ENCODE peak calls at places on chromosome 13, in eight cellular contexts. M is stimulated activated CD4-positive, alpha-beta T cell treated with anti-CD3 and anti-CD28 coated beads, Interleukin-1b, Interleukin-23, amount 100 ng/mL, for 24 hours; G is amygdala; F is WTC11; E is HAP-1; H is GM23338; Q is left ventricle myocardium superior; J is GM12865. Z is an unnamed sample.

GRCh38 chr13:46321494-46322225 is 65.4 kb downstream of the RUBCNL start:
- DNase-seq in G (no peak), Q (peak; percentile 61), M (peak; percentile 48), J (peak; percentile 77), H (peak; percentile 68), F (peak; percentile 55), E (peak; percentile 42), Z (peak; percentile 59)

GRCh38 chr13:20360835-20361412 is 128.8 kb upstream of the GJB6 start:
- DNase-seq in F (no peak), J (no peak), Q (no peak), G (no peak), H (no peak), M (no peak), E (no peak), Z (no peak)

GRCh38 chr13:80054806-80055205 is 286.1 kb downstream of the SPRY2 start:
- DNase-seq in Q (no peak), J (no peak), H (no peak), F (no peak), G (no peak), E (no peak), M (no peak), Z (no peak)

GRCh38 chr13:76754414-76754813 is 131.8 kb downstream of the KCTD12 start:
- DNase-seq in G (no peak), F (no peak), M (no peak), Q (no peak), H (no peak), J (no peak), E (no peak), Z (no peak)

GRCh38 chr13:101917475-101917810 is 465.0 kb downstream of the ITGBL1 start:
- DNase-seq in J (no peak), F (peak; percentile 36), H (peak; percentile 61), E (no peak), Q (no peak), G (no peak), M (no peak), Z (no peak)

GRCh38 chr13:111664696-111665095 is 344.3 kb downstream of the TEX29 start:
- DNase-seq in G (no peak), H (no peak), J (no peak), Q (no peak), E (no peak), F (no peak), M (no peak), Z (no peak)

GRCh38 chr13:26965976-26966375 is 205.4 kb upstream of the GPR12 start:
- DNase-seq in E (no peak), G (no peak), F (no peak), Q (peak; percentile 83), H (no peak), M (no peak), J (no peak), Z (no peak)

GRCh38 chr13:110702591-110703526 is 3.1 kb downstream of the CARS2 start:
- DNase-seq in Q (no peak), M (no peak), G (no peak), F (no peak), E (no peak), J (no peak), H (no peak), Z (no peak)

GRCh38 chr13:26910754-26911465 is 150.3 kb upstream of the GPR12 start:
- DNase-seq in J (no peak), E (no peak), Q (no peak), H (no peak), M (no peak), G (no peak), F (no peak), Z (no peak)

GRCh38 chr13:112184851-112185371 is 118.0 kb downstream of the SOX1 start:
- DNase-seq in F (no peak), J (no peak), M (no peak), G (no peak), E (no peak), H (no peak), Q (no peak), Z (no peak)

GRCh38 chr13:33870046-33870668 is 52.2 kb downstream of the RFC3 start:
- DNase-seq in F (no peak), E (no peak), M (no peak), J (no peak), G (no peak), Q (no peak), H (no peak), Z (no peak)

GRCh38 chr13:110705826-110706569 is at the start of gene CARS2:
- DNase-seq in Q (peak; percentile 97), H (peak; percentile 97), M (peak; percentile 90), F (peak; percentile 95), G (peak; percentile 79), J (peak; percentile 98), E (peak; percentile 93), Z (peak; percentile 94)

GRCh38 chr13:34720618-34721017 is 221.5 kb upstream of the NBEA start:
- DNase-seq in F (no peak), H (no peak), M (no peak), J (no peak), E (no peak), G (no peak), Q (no peak), Z (peak; percentile 43)

GRCh38 chr13:33229446-33230177 is 55.9 kb downstream of the STARD13 start:
- DNase-seq in Q (peak; percentile 59), H (no peak), F (no peak), G (peak; percentile 67), M (no peak), E (no peak), J (no peak), Z (no peak)

GRCh38 chr13:110565296-110565695 is 3.8 kb upstream of the RAB20 start:
- DNase-seq in H (peak; percentile 74), F (no peak), G (no peak), E (no peak), J (no peak), Q (no peak), M (no peak), Z (peak; percentile 64)

GRCh38 chr13:30843548-30843947 is 62.5 kb upstream of the MEDAG start:
- DNase-seq in E (no peak), H (no peak), F (no peak), Q (no peak), G (no peak), M (no peak), J (no peak), Z (no peak)

GRCh38 chr13:71254384-71254783 is 612.6 kb downstream of the DACH1 start:
- DNase-seq in Q (no peak), E (no peak), G (no peak), M (no peak), J (no peak), H (peak; percentile 59), F (no peak), Z (peak; percentile 38)

GRCh38 chr13:36997716-36998427 is 1.3 kb downstream of the ALG5 start:
- DNase-seq in F (no peak), J (no peak), M (no peak), H (no peak), Q (no peak), G (no peak), E (no peak), Z (no peak)

GRCh38 chr13:82713681-82714405 is 1168.4 kb downstream of the SLITRK1 start:
- DNase-seq in H (no peak), E (no peak), F (no peak), Q (no peak), G (no peak), J (no peak), M (no peak), Z (peak; percentile 28)

GRCh38 chr13:112740502-112741131 is 50.8 kb downstream of the ATP11A start:
- DNase-seq in H (no peak), G (no peak), E (no peak), M (no peak), Q (peak; percentile 87), J (no peak), F (no peak), Z (no peak)

GRCh38 chr13:32037471-32037870 is 5.9 kb downstream of the FRY start:
- DNase-seq in H (no peak), Q (no peak), F (no peak), G (no peak), M (no peak), J (no peak), E (no peak), Z (no peak)

GRCh38 chr13:31835932-31836331 is 96.6 kb downstream of the RXFP2 start:
- DNase-seq in J (no peak), E (no peak), F (no peak), Q (no peak), H (no peak), G (no peak), M (no peak), Z (peak; percentile 49)

GRCh38 chr13:33678906-33679657 is 138.9 kb upstream of the RFC3 start:
- DNase-seq in Q (peak; percentile 39), E (no peak), H (peak; percentile 1), F (no peak), M (peak; percentile 69), G (no peak), J (peak; percentile 96), Z (peak; percentile 90)